ENCODE peak calls at places on chromosomes 11 and 22, in four cellular contexts. A is GM23248, S is neural progenitor cell, R is A673. M is an unnamed sample.

GRCh38 chr22:48937032-48937639 is 890.5 kb downstream of the BRD1 start:
- DNase-seq in S (no peak), R (no peak), A (no peak), M (no peak)

GRCh38 chr22:33328789-33329296 is 270.7 kb upstream of the SYN3 start:
- DNase-seq in A (peak; percentile 57), R (no peak), S (no peak), M (peak; percentile 94)

GRCh38 chr22:20650294-20651207 is 123.4 kb upstream of the SERPIND1 start:
- DNase-seq in R (no peak), A (no peak), S (no peak), M (no peak)

GRCh38 chr11:123580557-123581275 is 73.7 kb downstream of the SCN3B start:
- DNase-seq in S (peak; percentile 87), A (peak; percentile 68), R (peak; percentile 65), M (no peak)

GRCh38 chr11:66195867-66196266 is 72.6 kb upstream of the RAB1B start:
- DNase-seq in R (no peak), A (no peak), S (no peak), M (no peak)

GRCh38 chr11:127191689-127192088 is 191.1 kb upstream of the KIRREL3 start:
- DNase-seq in A (no peak), R (no peak), S (no peak), M (no peak)

GRCh38 chr22:29817724-29818123 is 20.4 kb downstream of the ASCC2 start:
- DNase-seq in R (no peak), A (no peak), S (no peak), M (no peak)

GRCh38 chr11:38060930-38061329 is 1462.9 kb upstream of the RAG2 start:
- DNase-seq in A (no peak), S (no peak), R (peak; percentile 23), M (peak; percentile 31)

GRCh38 chr22:21942407-21942895 is 10.2 kb downstream of the PPM1F start:
- DNase-seq in S (no peak), R (peak; percentile 98), A (peak; percentile 94), M (peak; percentile 86)

GRCh38 chr22:38221908-38222796 is 20.4 kb downstream of the MAFF start:
- DNase-seq in S (peak; percentile 16), A (no peak), R (no peak), M (no peak)

GRCh38 chr11:104146421-104146820 is 17.5 kb downstream of the PDGFD start:
- DNase-seq in S (no peak), A (no peak), R (no peak), M (peak; percentile 90)

GRCh38 chr11:118522571-118523072 is 4.7 kb upstream of the TTC36 start:
- DNase-seq in S (peak; percentile 55), A (peak; percentile 58), R (peak; percentile 52), M (peak; percentile 20)

DNA sequence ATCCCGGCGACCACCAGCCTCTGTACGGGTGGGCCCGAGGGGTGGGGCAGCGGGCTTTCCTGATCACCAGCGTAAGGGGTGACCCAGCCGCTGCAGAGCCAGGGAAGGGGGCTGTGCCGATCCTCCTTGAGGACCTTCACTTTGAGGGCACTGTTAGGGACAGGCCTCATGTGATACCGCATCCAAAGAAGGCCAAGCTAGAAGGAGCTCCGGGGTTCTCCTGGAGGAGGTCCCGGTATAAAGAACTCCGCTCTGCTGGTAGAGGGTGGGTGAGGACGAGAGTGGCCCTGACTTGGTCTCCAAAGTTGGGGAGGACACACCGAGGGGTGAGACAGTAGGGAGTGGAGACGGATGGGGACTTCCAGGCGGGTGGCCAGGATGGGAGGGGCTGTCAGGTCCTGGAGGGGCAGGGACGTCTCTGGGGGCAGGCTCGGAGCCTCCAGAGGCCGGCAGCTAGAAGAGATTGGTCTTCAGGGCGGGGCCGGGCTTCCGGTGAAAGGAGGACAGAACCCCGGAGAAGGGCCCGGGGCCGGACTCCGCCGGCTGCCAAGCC is 4.6 kb downstream of the PHOX2A start:
- DNase-seq in R (no peak), S (peak; percentile 73), A (peak; percentile 75), M (peak; percentile 41)
- TF ChIP-seq EZH2 in R (no peak), S (no peak), A (no peak), M (peak; percentile 67)

GRCh38 chr11:3202759-3203158 is 15.9 kb downstream of the MRGPRG start:
- DNase-seq in R (no peak), A (no peak), S (no peak), M (no peak)
- TF ChIP-seq EZH2 in R (no peak), A (peak; percentile 17), S (no peak), M (no peak)

DNA sequence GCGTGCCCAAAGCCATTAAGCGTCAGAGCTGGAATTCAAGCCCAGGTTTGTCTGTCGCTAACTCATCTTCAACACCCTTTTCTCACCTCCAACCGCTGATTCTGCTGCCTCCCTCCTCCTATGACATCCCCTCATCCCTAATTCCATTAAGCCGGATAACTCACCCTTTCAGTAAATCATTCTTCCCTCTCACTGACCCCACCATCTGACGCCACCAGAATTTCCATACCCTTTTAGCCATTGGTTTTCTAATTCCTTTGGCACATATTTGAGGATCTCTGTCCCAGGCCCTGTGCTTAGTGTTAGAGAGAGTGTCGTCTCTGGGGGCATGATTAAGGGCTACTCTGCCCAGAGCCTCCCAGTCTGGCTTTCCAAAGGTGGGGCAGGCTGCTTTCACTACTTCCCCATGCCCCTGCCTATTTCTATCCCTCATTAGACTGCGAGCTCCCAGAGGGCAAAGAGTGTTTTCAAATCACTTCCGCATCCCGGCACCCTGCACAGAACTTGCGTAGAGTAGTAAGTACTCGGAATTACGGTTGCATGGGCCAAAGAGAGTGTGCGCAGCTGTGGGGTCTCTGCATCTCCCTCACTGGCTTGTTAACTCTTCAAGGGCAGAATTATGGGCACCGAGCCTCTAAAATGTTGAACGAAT is 3.9 kb downstream of the KLHL35 start:
- DNase-seq in A (no peak), S (no peak), R (no peak), M (no peak)
- TF ChIP-seq EZH2 in A (no peak), S (no peak), R (no peak), M (no peak)

GRCh38 chr11:76209956-76210885 is 3.9 kb upstream of the WNT11 start:
- DNase-seq in A (peak; percentile 87), S (peak; percentile 81), R (peak; percentile 56), M (peak; percentile 66)

GRCh38 chr11:76209671-76209955 is 3.3 kb upstream of the WNT11 start:
- DNase-seq in S (no peak), A (peak; percentile 21), R (no peak), M (no peak)

GRCh38 chr11:76207642-76208378 is 1.5 kb upstream of the WNT11 start:
- DNase-seq in A (peak; percentile 92), S (peak; percentile 93), R (peak; percentile 93), M (peak; percentile 40)

GRCh38 chr11:76208438-76208828 is 2.1 kb upstream of the WNT11 start:
- DNase-seq in A (no peak), R (peak; percentile 18), S (no peak), M (no peak)

GRCh38 chr11:76208829-76209670 is 2.7 kb upstream of the WNT11 start:
- DNase-seq in R (peak; percentile 72), S (peak; percentile 92), A (peak; percentile 64), M (no peak)
- TF ChIP-seq EZH2 in R (no peak), S (peak; percentile 90), A (peak; percentile 48), M (peak; percentile 55)

GRCh38 chr22:19022755-19023154 is 86.7 kb upstream of the PRODH start:
- DNase-seq in A (no peak), R (no peak), S (no peak), M (no peak)
- TF ChIP-seq EZH2 in A (no peak), R (no peak), S (no peak), M (no peak)

M was measured in astrocyte.